ENCODE peak calls at places on chromosomes 1 and 21, in nine cellular contexts. Z is iris pigment epithelial cell; T is myocyte; R is NCI-H510A; E is tibial artery; G is RWPE1; I is COR-L47; W is esophagus squamous epithelium; K is stimulated activated CD4-positive, alpha-beta T cell treated with anti-CD3 and anti-CD28 coated beads, TNF-alpha, amount 100 ng/mL, for 24 hours. Y is an unnamed sample.

GRCh38 chr1:67270569-67270968 is 37.1 kb upstream of the IL12RB2 start:
- DNase-seq in I (no peak), E (no peak), Z (no peak), G (no peak), T (no peak), K (no peak), R (no peak), W (no peak), Y (no peak)

GRCh38 chr1:33866286-33866685 is 2.4 kb downstream of the HMGB4 start:
- DNase-seq in T (no peak), K (no peak), W (no peak), G (no peak), R (no peak), E (no peak), Z (no peak), I (no peak), Y (peak)

GRCh38 chr1:222034790-222035189 is 292.9 kb upstream of the DUSP10 start:
- DNase-seq in Z (peak), W (no peak), I (no peak), R (no peak), E (no peak), K (no peak), T (peak), G (no peak), Y (peak)

GRCh38 chr1:7558921-7559869 is 211.9 kb upstream of the VAMP3 start:
- DNase-seq in W (no peak), G (no peak), R (no peak), T (no peak), I (no peak), Z (no peak), K (no peak), E (no peak), Y (no peak)

GRCh38 chr21:37365657-37366487 is 701 bp upstream of the DYRK1A start:
- DNase-seq in R (no peak), I (peak), K (peak), Z (peak), W (no peak), T (peak), E (peak), G (peak), Y (peak)

GRCh38 chr1:203368624-203369451 is 17.9 kb upstream of the FMOD start:
- DNase-seq in R (no peak), W (no peak), I (no peak), E (peak), Z (peak), T (peak), G (peak), K (no peak), Y (no peak)

GRCh38 chr1:111920221-111921024 is 69.0 kb downstream of the KCND3 start:
- DNase-seq in G (peak), T (peak), E (peak), Z (peak), W (no peak), K (no peak), R (peak), I (peak), Y (peak)

GRCh38 chr1:18505666-18506065 is 24.9 kb downstream of the KLHDC7A start:
- DNase-seq in G (no peak), I (no peak), W (no peak), T (no peak), E (no peak), Z (no peak), R (no peak), K (no peak), Y (no peak)

GRCh38 chr1:157170677-157171515 is 32.7 kb upstream of the ETV3 start:
- DNase-seq in G (peak), I (peak), W (no peak), E (no peak), K (no peak), R (peak), T (no peak), Z (peak), Y (no peak)

GRCh38 chr1:28509705-28510349 is 4.0 kb downstream of the RCC1 start:
- DNase-seq in E (no peak), Z (peak), T (no peak), I (no peak), R (no peak), K (peak), G (no peak), W (no peak), Y (no peak)

GRCh38 chr1:109754738-109755137 is 9.0 kb downstream of the EPS8L3 start:
- DNase-seq in Z (no peak), I (no peak), E (no peak), W (no peak), K (no peak), G (no peak), T (peak), R (no peak), Y (no peak)

GRCh38 chr1:244552336-244552735 is 91.3 kb downstream of the CATSPERE start:
- DNase-seq in R (no peak), K (no peak), T (peak), Z (peak), W (no peak), I (no peak), E (no peak), G (peak), Y (no peak)

GRCh38 chr1:208157769-208158168 is 86.4 kb downstream of the PLXNA2 start:
- DNase-seq in I (no peak), R (no peak), Z (no peak), E (peak), T (no peak), W (no peak), G (no peak), K (no peak), Y (no peak)

GRCh38 chr21:45166931-45167330 is 92.6 kb downstream of the ADARB1 start:
- DNase-seq in G (no peak), R (no peak), E (no peak), W (no peak), I (no peak), Z (no peak), K (no peak), T (no peak), Y (no peak)

GRCh38 chr1:151990856-151991198 is 2.8 kb downstream of the S100A10 start:
- DNase-seq in I (peak), K (no peak), T (peak), E (no peak), G (no peak), W (no peak), Z (peak), R (peak), Y (no peak)

GRCh38 chr1:25100151-25100841 is 132.0 kb downstream of the SYF2 start:
- DNase-seq in K (no peak), I (peak), R (no peak), Z (no peak), W (no peak), G (no peak), E (no peak), T (peak), Y (no peak)

GRCh38 chr1:181412746-181413145 is 70.6 kb upstream of the CACNA1E start:
- DNase-seq in R (no peak), K (no peak), W (no peak), I (no peak), E (no peak), G (no peak), Z (no peak), T (no peak), Y (no peak)

GRCh38 chr1:12231276-12231595 is 1.4 kb downstream of the VPS13D start:
- DNase-seq in I (no peak), G (peak), R (no peak), E (no peak), W (no peak), Z (peak), K (no peak), T (no peak), Y (no peak)

GRCh38 chr1:88061830-88062177 is 622.3 kb upstream of the PKN2 start:
- DNase-seq in I (no peak), K (no peak), W (no peak), Z (peak), T (no peak), E (no peak), G (no peak), R (no peak), Y (no peak)

GRCh38 chr21:34967509-34968289 is 81.4 kb downstream of the RUNX1 start:
- DNase-seq in E (no peak), I (no peak), K (no peak), R (no peak), Z (no peak), G (peak), T (peak), W (no peak), Y (no peak)

GRCh38 chr1:214427871-214428277 is 123.5 kb downstream of the PTPN14 start:
- DNase-seq in Z (peak), W (no peak), E (no peak), I (no peak), G (peak), R (peak), K (peak), T (peak), Y (no peak)

GRCh38 chr21:42067531-42068255 is 3.4 kb upstream of the UMODL1 start:
- DNase-seq in R (no peak), G (no peak), I (no peak), Z (no peak), K (no peak), T (no peak), W (no peak), E (no peak), Y (no peak)

GRCh38 chr1:179826626-179827280 is 50.9 kb downstream of the TOR1AIP2 start:
- DNase-seq in E (peak), W (no peak), R (no peak), T (no peak), I (no peak), K (no peak), Z (no peak), G (no peak), Y (no peak)

GRCh38 chr1:207298666-207299065 is 22.8 kb upstream of the CD55 start:
- DNase-seq in Z (peak), K (no peak), I (no peak), R (no peak), E (no peak), W (no peak), G (no peak), T (no peak), Y (peak)

GRCh38 chr1:30757196-30757949 is at the start of gene LAPTM5:
- DNase-seq in I (no peak), G (no peak), Z (peak), T (peak), W (no peak), K (no peak), R (no peak), E (peak), Y (peak)

GRCh38 chr1:200899451-200899915 is 4.8 kb downstream of the INAVA start:
- DNase-seq in Z (no peak), K (no peak), R (no peak), W (no peak), E (no peak), G (no peak), I (no peak), T (no peak), Y (no peak)

GRCh38 chr1:118986839-118987430 is 1.2 kb downstream of the TBX15 start:
- DNase-seq in I (no peak), E (peak), Z (no peak), G (no peak), T (peak), K (no peak), R (no peak), W (no peak), Y (no peak)

GRCh38 chr1:7366955-7367665 is 404.0 kb upstream of the VAMP3 start:
- DNase-seq in I (peak), G (no peak), E (no peak), T (no peak), K (no peak), W (no peak), R (peak), Z (no peak), Y (no peak)

GRCh38 chr21:34797202-34797527 is 128.4 kb downstream of the CLIC6 start:
- DNase-seq in W (no peak), Z (no peak), T (no peak), K (no peak), E (no peak), R (no peak), I (no peak), G (no peak), Y (no peak)

GRCh38 chr1:160608514-160608913 is 29.2 kb upstream of the CD84 start:
- DNase-seq in I (no peak), K (no peak), G (no peak), T (no peak), R (no peak), Z (no peak), E (no peak), W (no peak), Y (no peak)